ENCODE peak calls at places on chromosome 12, in five cellular contexts. One of them, this sample, is unnamed.

GRCh38 chr12:92108651-92109050 is 37.0 kb downstream of the BTG1 start:
- DNase-seq in neuronal stem cell: no peak
- DNase-seq in mesenchymal stem cell: peak; percentile 77
- DNase-seq in H1: no peak
- DNase-seq in IMR-90: peak; percentile 78
- DNase-seq in this sample: no peak

GRCh38 chr12:114404451-114405198 is 1.3 kb downstream of the TBX5 start:
- DNase-seq in mesenchymal stem cell: no peak
- DNase-seq in neuronal stem cell: peak; percentile 52
- DNase-seq in H1: no peak
- DNase-seq in IMR-90: peak; percentile 39
- DNase-seq in this sample: no peak

GRCh38 chr12:113115455-113116126 is 20.0 kb downstream of the RASAL1 start:
- DNase-seq in mesenchymal stem cell: no peak
- DNase-seq in IMR-90: no peak
- DNase-seq in H1: no peak
- DNase-seq in neuronal stem cell: no peak
- DNase-seq in this sample: no peak

GRCh38 chr12:109714141-109714912 is 702 bp downstream of the FAM222A start:
- DNase-seq in neuronal stem cell: peak; percentile 77
- DNase-seq in IMR-90: peak; percentile 20
- DNase-seq in H1: peak; percentile 81
- DNase-seq in mesenchymal stem cell: peak; percentile 71
- DNase-seq in this sample: peak; percentile 80

GRCh38 chr12:121989951-121990647 is 31.6 kb upstream of the BCL7A start:
- DNase-seq in mesenchymal stem cell: no peak
- DNase-seq in H1: no peak
- DNase-seq in IMR-90: no peak
- DNase-seq in neuronal stem cell: no peak
- DNase-seq in this sample: no peak

GRCh38 chr12:48765753-48766162 is 23.1 kb downstream of the ADCY6 start:
- DNase-seq in mesenchymal stem cell: peak; percentile 89
- DNase-seq in H1: no peak
- DNase-seq in IMR-90: peak; percentile 45
- DNase-seq in neuronal stem cell: no peak
- DNase-seq in this sample: no peak

GRCh38 chr12:106106129-106106566 is 32.6 kb downstream of the NUAK1 start:
- DNase-seq in mesenchymal stem cell: no peak
- DNase-seq in neuronal stem cell: no peak
- DNase-seq in H1: no peak
- DNase-seq in IMR-90: no peak
- DNase-seq in this sample: no peak

GRCh38 chr12:22268406-22268805 is 66.1 kb downstream of the ST8SIA1 start:
- DNase-seq in H1: no peak
- DNase-seq in IMR-90: no peak
- DNase-seq in mesenchymal stem cell: no peak
- DNase-seq in neuronal stem cell: no peak
- DNase-seq in this sample: no peak

GRCh38 chr12:100860611-100861010 is 66.0 kb downstream of the ANO4 start:
- DNase-seq in mesenchymal stem cell: no peak
- DNase-seq in H1: no peak
- DNase-seq in IMR-90: no peak
- DNase-seq in neuronal stem cell: no peak
- DNase-seq in this sample: no peak

GRCh38 chr12:117564885-117565284 is 203.5 kb upstream of the NOS1 start:
- DNase-seq in H1: no peak
- DNase-seq in mesenchymal stem cell: no peak
- DNase-seq in neuronal stem cell: peak; percentile 23
- DNase-seq in IMR-90: no peak
- DNase-seq in this sample: no peak

GRCh38 chr12:12070674-12071661 is at the start of gene BCL2L14:
- DNase-seq in H1: no peak
- DNase-seq in neuronal stem cell: no peak
- DNase-seq in mesenchymal stem cell: peak; percentile 19
- DNase-seq in IMR-90: no peak
- DNase-seq in this sample: no peak

GRCh38 chr12:39503445-39503844 is 60.5 kb upstream of the KIF21A start:
- DNase-seq in mesenchymal stem cell: no peak
- DNase-seq in neuronal stem cell: no peak
- DNase-seq in IMR-90: no peak
- DNase-seq in H1: no peak
- DNase-seq in this sample: no peak

GRCh38 chr12:101759396-101760047 is 20.3 kb upstream of the SYCP3 start:
- DNase-seq in H1: no peak
- DNase-seq in neuronal stem cell: no peak
- DNase-seq in IMR-90: peak; percentile 35
- DNase-seq in mesenchymal stem cell: peak; percentile 47
- DNase-seq in this sample: no peak

GRCh38 chr12:84910549-84911241 is 1.9 kb downstream of the SLC6A15 start:
- DNase-seq in mesenchymal stem cell: peak; percentile 73
- DNase-seq in H1: no peak
- DNase-seq in neuronal stem cell: no peak
- DNase-seq in IMR-90: no peak
- DNase-seq in this sample: peak; percentile 32

GRCh38 chr12:115135800-115136211 is 451.8 kb upstream of the TBX3 start:
- DNase-seq in neuronal stem cell: no peak
- DNase-seq in mesenchymal stem cell: peak; percentile 74
- DNase-seq in IMR-90: peak; percentile 49
- DNase-seq in H1: no peak
- DNase-seq in this sample: no peak

GRCh38 chr12:4562034-4562657 is at the start of gene DYRK4:
- DNase-seq in H1: peak; percentile 93
- DNase-seq in IMR-90: peak; percentile 60
- DNase-seq in mesenchymal stem cell: peak; percentile 79
- DNase-seq in neuronal stem cell: peak; percentile 89
- DNase-seq in this sample: peak; percentile 98

GRCh38 chr12:5480953-5481300 is 49.0 kb downstream of the NTF3 start:
- DNase-seq in IMR-90: no peak
- DNase-seq in H1: peak; percentile 59
- DNase-seq in neuronal stem cell: no peak
- DNase-seq in mesenchymal stem cell: peak; percentile 17
- DNase-seq in this sample: peak; percentile 54

GRCh38 chr12:66648336-66648735 is 30.5 kb downstream of the GRIP1 start:
- DNase-seq in neuronal stem cell: no peak
- DNase-seq in IMR-90: peak; percentile 4
- DNase-seq in mesenchymal stem cell: peak; percentile 10
- DNase-seq in H1: no peak
- DNase-seq in this sample: no peak

GRCh38 chr12:34400986-34401658 is 378.8 kb downstream of the ALG10 start:
- DNase-seq in IMR-90: no peak
- DNase-seq in neuronal stem cell: no peak
- DNase-seq in mesenchymal stem cell: no peak
- DNase-seq in H1: peak; percentile 6
- DNase-seq in this sample: peak; percentile 20

GRCh38 chr12:38154096-38155019 is 162.2 kb upstream of the ALG10B start:
- DNase-seq in IMR-90: no peak
- DNase-seq in H1: no peak
- DNase-seq in neuronal stem cell: no peak
- DNase-seq in mesenchymal stem cell: no peak
- DNase-seq in this sample: no peak

GRCh38 chr12:32353540-32353939 is 45.8 kb upstream of the FGD4 start:
- DNase-seq in neuronal stem cell: no peak
- DNase-seq in IMR-90: no peak
- DNase-seq in mesenchymal stem cell: no peak
- DNase-seq in H1: no peak
- DNase-seq in this sample: no peak

GRCh38 chr12:109738209-109738608 is 24.6 kb downstream of the FAM222A start:
- DNase-seq in mesenchymal stem cell: no peak
- DNase-seq in neuronal stem cell: no peak
- DNase-seq in IMR-90: no peak
- DNase-seq in H1: no peak
- DNase-seq in this sample: no peak

GRCh38 chr12:19946549-19946948 is 421.8 kb upstream of the PDE3A start:
- DNase-seq in neuronal stem cell: no peak
- DNase-seq in mesenchymal stem cell: peak; percentile 96
- DNase-seq in H1: no peak
- DNase-seq in IMR-90: peak; percentile 98
- DNase-seq in this sample: no peak

GRCh38 chr12:51905507-51906438 is 1.5 kb upstream of the ACVRL1 start:
- DNase-seq in IMR-90: peak; percentile 40
- DNase-seq in H1: no peak
- DNase-seq in neuronal stem cell: no peak
- DNase-seq in mesenchymal stem cell: peak; percentile 91
- DNase-seq in this sample: no peak

GRCh38 chr12:113239811-113240331 is 18.6 kb downstream of the TPCN1 start:
- DNase-seq in mesenchymal stem cell: peak; percentile 23
- DNase-seq in H1: no peak
- DNase-seq in neuronal stem cell: no peak
- DNase-seq in IMR-90: no peak
- DNase-seq in this sample: no peak

GRCh38 chr12:26028953-26029740 is 70.7 kb downstream of the RASSF8 start:
- DNase-seq in mesenchymal stem cell: peak; percentile 57
- DNase-seq in H1: no peak
- DNase-seq in IMR-90: peak; percentile 67
- DNase-seq in neuronal stem cell: peak; percentile 48
- DNase-seq in this sample: no peak

GRCh38 chr12:94033112-94033511 is 115.3 kb upstream of the PLXNC1 start:
- DNase-seq in neuronal stem cell: no peak
- DNase-seq in mesenchymal stem cell: no peak
- DNase-seq in H1: no peak
- DNase-seq in IMR-90: no peak
- DNase-seq in this sample: no peak

GRCh38 chr12:114668151-114668891 is 15.7 kb downstream of the TBX3 start:
- DNase-seq in mesenchymal stem cell: peak; percentile 86
- DNase-seq in IMR-90: peak; percentile 84
- DNase-seq in neuronal stem cell: no peak
- DNase-seq in H1: peak; percentile 82
- DNase-seq in this sample: peak; percentile 95

GRCh38 chr12:58253663-58254062 is 312.3 kb downstream of the ATP23 start:
- DNase-seq in IMR-90: no peak
- DNase-seq in H1: no peak
- DNase-seq in neuronal stem cell: no peak
- DNase-seq in mesenchymal stem cell: no peak
- DNase-seq in this sample: no peak

GRCh38 chr12:58249610-58250009 is 308.2 kb downstream of the ATP23 start:
- DNase-seq in H1: no peak
- DNase-seq in IMR-90: no peak
- DNase-seq in mesenchymal stem cell: no peak
- DNase-seq in neuronal stem cell: no peak
- DNase-seq in this sample: no peak

GRCh38 chr12:58254463-58254862 is 313.1 kb downstream of the ATP23 start:
- DNase-seq in mesenchymal stem cell: no peak
- DNase-seq in H1: no peak
- DNase-seq in neuronal stem cell: no peak
- DNase-seq in IMR-90: no peak
- DNase-seq in this sample: no peak

GRCh38 chr12:58248599-58248998 is 307.2 kb downstream of the ATP23 start:
- DNase-seq in mesenchymal stem cell: no peak
- DNase-seq in H1: no peak
- DNase-seq in IMR-90: no peak
- DNase-seq in neuronal stem cell: no peak
- DNase-seq in this sample: no peak

GRCh38 chr12:58252914-58253313 is 311.5 kb downstream of the ATP23 start:
- DNase-seq in H1: no peak
- DNase-seq in IMR-90: no peak
- DNase-seq in neuronal stem cell: no peak
- DNase-seq in mesenchymal stem cell: no peak
- DNase-seq in this sample: no peak
- H2AFZ ChIP-seq in H1: no peak overlapping the region
- H2AFZ ChIP-seq in IMR-90: no peak overlapping the region
- H2AFZ ChIP-seq in neuronal stem cell: no peak overlapping the region
- H2AFZ ChIP-seq in mesenchymal stem cell: no peak overlapping the region
- H2AFZ ChIP-seq in this sample: no peak overlapping the region

GRCh38 chr12:50638482-50638880 is 125.4 kb upstream of the ATF1 start:
- DNase-seq in mesenchymal stem cell: no peak
- DNase-seq in IMR-90: no peak
- DNase-seq in H1: no peak
- DNase-seq in neuronal stem cell: no peak
- DNase-seq in this sample: no peak
- H3K4ac ChIP-seq in mesenchymal stem cell: no peak overlapping the region
- H3K4ac ChIP-seq in IMR-90: no peak overlapping the region
- H3K4ac ChIP-seq in H1: no peak overlapping the region
- H3K4ac ChIP-seq in neuronal stem cell: no peak overlapping the region
- H3K4ac ChIP-seq in this sample: no peak overlapping the region

GRCh38 chr12:1690578-1691122 is at the start of gene ADIPOR2:
- DNase-seq in mesenchymal stem cell: peak; percentile 98
- DNase-seq in H1: peak; percentile 94
- DNase-seq in IMR-90: peak; percentile 96
- DNase-seq in neuronal stem cell: peak; percentile 96
- DNase-seq in this sample: peak; percentile 98
- H4K91ac ChIP-seq in mesenchymal stem cell: peak within 1 kb of the TSS; percentile 89
- H4K91ac ChIP-seq in H1: peak within 1 kb of the TSS; percentile 52
- H4K91ac ChIP-seq in IMR-90: peak within 1 kb of the TSS; percentile 77
- H4K91ac ChIP-seq in neuronal stem cell: no peak within 1 kb of the TSS
- H4K91ac ChIP-seq in this sample: no peak within 1 kb of the TSS

GRCh38 chr12:108461071-108461670 is 53.9 kb upstream of the FICD start:
- DNase-seq in IMR-90: no peak
- DNase-seq in neuronal stem cell: no peak
- DNase-seq in H1: no peak
- DNase-seq in mesenchymal stem cell: no peak
- DNase-seq in this sample: no peak
- H2AFZ ChIP-seq in IMR-90: no peak overlapping the region
- H2AFZ ChIP-seq in neuronal stem cell: no peak overlapping the region
- H2AFZ ChIP-seq in H1: no peak overlapping the region
- H2AFZ ChIP-seq in mesenchymal stem cell: no peak overlapping the region
- H2AFZ ChIP-seq in this sample: no peak overlapping the region

GRCh38 chr12:116182359-116183063 is 95.0 kb downstream of the MED13L start:
- DNase-seq in H1: no peak
- DNase-seq in mesenchymal stem cell: no peak
- DNase-seq in IMR-90: no peak
- DNase-seq in neuronal stem cell: no peak
- DNase-seq in this sample: no peak
- H3K4ac ChIP-seq in H1: no peak overlapping the region
- H3K4ac ChIP-seq in mesenchymal stem cell: no peak overlapping the region
- H3K4ac ChIP-seq in IMR-90: no peak overlapping the region
- H3K4ac ChIP-seq in neuronal stem cell: no peak overlapping the region
- H3K4ac ChIP-seq in this sample: no peak overlapping the region

DNA sequence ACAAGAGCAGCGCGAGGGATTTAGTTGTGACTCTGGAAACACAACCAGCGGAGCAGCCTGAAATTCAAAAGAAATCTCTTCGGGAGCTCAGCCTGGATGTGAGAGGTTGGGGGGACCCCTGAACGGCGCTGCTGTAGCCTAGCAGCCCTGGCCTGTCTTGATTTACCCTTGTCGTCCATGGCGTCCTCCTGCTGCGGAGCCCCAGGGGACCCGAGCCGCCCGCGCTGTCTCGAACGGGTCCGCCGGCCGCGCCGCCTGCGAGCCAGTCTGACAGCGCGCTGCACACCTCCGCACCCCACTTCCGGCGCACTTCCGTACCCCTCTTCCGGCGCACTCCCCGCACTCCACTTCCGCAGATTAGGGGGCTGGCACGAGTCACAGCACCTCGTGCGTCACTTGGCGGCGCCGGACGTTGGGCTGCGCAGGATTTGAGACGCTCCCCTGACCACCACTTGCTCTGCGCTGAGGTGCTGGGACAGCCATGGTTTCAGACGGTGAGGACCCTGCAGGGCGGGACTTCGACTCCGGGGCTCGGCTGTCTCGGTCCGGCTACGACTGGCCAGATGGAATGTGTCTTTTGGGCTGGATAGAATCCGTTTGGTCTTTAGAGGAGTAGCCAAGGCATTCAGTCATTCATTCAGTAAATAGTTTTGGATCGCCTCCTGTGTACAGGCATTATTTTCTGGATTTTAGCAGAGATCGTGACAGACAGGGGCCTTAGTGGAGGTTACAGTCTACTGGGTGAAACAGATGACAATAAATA is at the start of the genes EIF2B1 and GTF2H3:
- DNase-seq in IMR-90: peak; percentile 96
- DNase-seq in H1: peak; percentile 98
- DNase-seq in neuronal stem cell: peak; percentile 95
- DNase-seq in mesenchymal stem cell: peak; percentile 97
- DNase-seq in this sample: peak; percentile 99
- H4K91ac ChIP-seq in IMR-90: peak within 1 kb of the TSS; percentile 67
- H4K91ac ChIP-seq in H1: peak within 1 kb of the TSS; percentile 40
- H4K91ac ChIP-seq in neuronal stem cell: no peak within 1 kb of the TSS
- H4K91ac ChIP-seq in mesenchymal stem cell: no peak within 1 kb of the TSS
- H4K91ac ChIP-seq in this sample: no peak within 1 kb of the TSS